ENCODE peak calls at places on chromosome 10, in six cellular contexts. F is A549, G is GM12878, X is endothelial cell of umbilical vein, Z is K562, O is HepG2. A is an unnamed sample.

GRCh38 chr10:27564381-27564780 is 60.3 kb downstream of the RAB18 start:
- DNase-seq in G (no peak), Z (no peak), X (no peak), F (no peak), O (no peak), A (no peak)

GRCh38 chr10:11743461-11744338 is 1.5 kb downstream of the ECHDC3 start:
- DNase-seq in F (no peak), Z (no peak), G (no peak), X (no peak), O (no peak), A (no peak)

GRCh38 chr10:103757531-103758293 is 97.7 kb downstream of the SH3PXD2A start:
- DNase-seq in F (peak; percentile 65), O (no peak), Z (peak; percentile 14), G (no peak), X (peak; percentile 80), A (peak; percentile 95)

GRCh38 chr10:114102253-114102652 is 58.6 kb downstream of the ADRB1 start:
- DNase-seq in G (no peak), Z (no peak), X (no peak), F (no peak), O (no peak), A (peak; percentile 75)

GRCh38 chr10:14459670-14460069 is 128.9 kb upstream of the FRMD4A start:
- DNase-seq in X (peak; percentile 64), Z (no peak), F (no peak), O (no peak), G (no peak), A (no peak)

GRCh38 chr10:51092402-51092801 is 18.1 kb downstream of the PRKG1 start:
- DNase-seq in F (no peak), O (no peak), X (no peak), Z (no peak), G (no peak), A (no peak)

GRCh38 chr10:13272164-13272571 is 27.7 kb downstream of the PHYH start:
- DNase-seq in X (no peak), G (no peak), F (no peak), O (peak; percentile 21), Z (no peak), A (no peak)

GRCh38 chr10:124654686-124655085 is 89.5 kb downstream of the FAM53B start:
- DNase-seq in O (no peak), X (no peak), Z (no peak), G (no peak), F (no peak), A (no peak)

GRCh38 chr10:103367379-103367781 is 396 bp upstream of the TAF5 start:
- DNase-seq in F (peak; percentile 16), G (no peak), Z (no peak), X (no peak), O (no peak), A (no peak)

GRCh38 chr10:131856441-131857094 is 44.2 kb upstream of the PPP2R2D start:
- DNase-seq in Z (no peak), O (no peak), F (no peak), X (no peak), G (no peak), A (no peak)

GRCh38 chr10:17616403-17617030 is 657 bp downstream of the HACD1 start:
- DNase-seq in F (peak; percentile 59), X (peak; percentile 44), O (peak; percentile 64), G (no peak), Z (peak; percentile 81), A (peak; percentile 76)

GRCh38 chr10:86085686-86086085 is 280.9 kb downstream of the GRID1 start:
- DNase-seq in F (no peak), O (no peak), Z (no peak), G (no peak), X (no peak), A (no peak)

GRCh38 chr10:95260397-95260881 is 30.4 kb downstream of the PDLIM1 start:
- DNase-seq in O (peak; percentile 84), F (peak; percentile 62), G (no peak), X (peak; percentile 37), Z (peak; percentile 42), A (no peak)

GRCh38 chr10:7181416-7181815 is 229.4 kb downstream of the SFMBT2 start:
- DNase-seq in O (no peak), X (no peak), G (no peak), F (no peak), Z (no peak), A (no peak)

GRCh38 chr10:47291682-47292081 is 8.3 kb upstream of the GDF10 start:
- DNase-seq in F (no peak), X (no peak), G (no peak), Z (no peak), O (no peak), A (no peak)

GRCh38 chr10:32377458-32378370 is 30.8 kb upstream of the EPC1 start:
- DNase-seq in G (no peak), Z (peak; percentile 65), O (peak; percentile 37), F (no peak), X (peak; percentile 79), A (peak; percentile 53)

GRCh38 chr10:110420401-110421193 is 77.1 kb upstream of the DUSP5 start:
- DNase-seq in G (no peak), Z (no peak), F (no peak), O (no peak), X (peak; percentile 81), A (no peak)

GRCh38 chr10:114208351-114208750 is 29.2 kb downstream of the TDRD1 start:
- DNase-seq in X (no peak), G (no peak), F (no peak), Z (no peak), O (no peak), A (no peak)

GRCh38 chr10:68829952-68830351 is 2.6 kb downstream of the STOX1 start:
- DNase-seq in X (no peak), F (no peak), O (no peak), Z (no peak), G (no peak), A (no peak)

GRCh38 chr10:110431659-110432058 is 66.0 kb upstream of the DUSP5 start:
- DNase-seq in F (no peak), G (no peak), O (no peak), X (no peak), Z (no peak), A (no peak)

GRCh38 chr10:56057860-56058259 is 303.2 kb downstream of the ZWINT start:
- DNase-seq in Z (no peak), O (no peak), X (no peak), G (no peak), F (no peak), A (no peak)
- TF ChIP-seq MYC in Z (no peak), O (no peak), X (no peak), G (no peak), F (no peak), A (no peak)

DNA sequence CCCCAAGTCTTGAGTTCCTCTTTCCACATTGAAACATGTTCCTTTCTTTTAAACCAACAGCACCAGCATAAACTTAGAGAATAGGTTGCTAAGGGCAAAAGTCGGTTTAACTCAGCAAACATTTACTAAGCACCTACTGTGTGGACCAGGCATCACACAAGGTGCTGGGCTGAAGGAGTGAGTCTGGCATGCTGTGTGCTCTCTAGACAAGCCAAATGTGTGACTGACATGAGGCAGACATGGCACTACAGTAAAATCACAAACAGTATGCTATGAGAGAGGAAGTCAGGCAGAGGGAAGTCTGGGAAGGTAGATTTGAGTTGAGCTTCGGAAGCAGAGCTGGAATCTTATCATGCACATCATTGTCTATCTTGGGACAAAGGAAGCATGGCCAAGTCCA is 10.9 kb upstream of the RASSF4 start:
- DNase-seq in G (no peak), Z (no peak), O (no peak), X (no peak), F (no peak), A (no peak)
- TF ChIP-seq MYC in G (no peak), Z (no peak), O (no peak), X (no peak), F (no peak), A (no peak)

GRCh38 chr10:79593377-79593776 is 17.4 kb upstream of the SFTPA1 start:
- DNase-seq in G (no peak), Z (no peak), O (no peak), F (no peak), X (no peak), A (no peak)

GRCh38 chr10:79595510-79595909 is 15.2 kb upstream of the SFTPA1 start:
- DNase-seq in F (no peak), O (no peak), X (no peak), Z (no peak), G (no peak), A (no peak)
- TF ChIP-seq MYC in F (no peak), O (no peak), X (no peak), Z (no peak), G (no peak), A (no peak)

GRCh38 chr10:24046060-24046459 is 162.9 kb upstream of the KIAA1217 start:
- DNase-seq in X (no peak), O (no peak), Z (no peak), G (no peak), F (no peak), A (no peak)

GRCh38 chr10:24042884-24043283 is 166.1 kb upstream of the KIAA1217 start:
- DNase-seq in O (no peak), F (no peak), X (no peak), G (no peak), Z (no peak), A (no peak)

GRCh38 chr10:24039331-24039730 is 169.6 kb upstream of the KIAA1217 start:
- DNase-seq in F (no peak), O (no peak), X (no peak), G (no peak), Z (no peak), A (no peak)

GRCh38 chr10:24039897-24040296 is 169.0 kb upstream of the KIAA1217 start:
- DNase-seq in Z (no peak), F (no peak), X (no peak), O (no peak), G (no peak), A (no peak)

DNA sequence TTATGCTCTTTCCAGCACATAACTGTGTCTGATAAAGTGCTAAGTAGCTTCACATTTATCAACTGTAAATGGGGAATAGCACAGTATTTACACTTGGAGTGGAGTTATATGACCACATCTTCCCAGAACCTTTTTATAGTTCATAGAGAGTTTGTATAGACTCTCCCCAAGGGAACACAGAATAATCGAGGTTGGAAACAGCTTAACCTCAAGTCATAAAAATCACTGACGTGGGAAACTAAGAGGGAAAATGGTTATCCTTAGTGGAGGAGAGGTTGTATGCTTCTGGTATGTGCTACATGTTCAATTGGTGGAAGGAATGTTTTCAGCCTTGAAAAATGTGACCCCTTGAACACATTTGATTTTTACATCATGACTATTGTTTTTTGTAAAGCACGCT is 167.9 kb upstream of the KIAA1217 start:
- DNase-seq in X (no peak), F (no peak), G (no peak), O (no peak), Z (no peak), A (no peak)
- TF ChIP-seq MYC in X (no peak), F (no peak), G (no peak), O (no peak), Z (no peak), A (no peak)

DNA sequence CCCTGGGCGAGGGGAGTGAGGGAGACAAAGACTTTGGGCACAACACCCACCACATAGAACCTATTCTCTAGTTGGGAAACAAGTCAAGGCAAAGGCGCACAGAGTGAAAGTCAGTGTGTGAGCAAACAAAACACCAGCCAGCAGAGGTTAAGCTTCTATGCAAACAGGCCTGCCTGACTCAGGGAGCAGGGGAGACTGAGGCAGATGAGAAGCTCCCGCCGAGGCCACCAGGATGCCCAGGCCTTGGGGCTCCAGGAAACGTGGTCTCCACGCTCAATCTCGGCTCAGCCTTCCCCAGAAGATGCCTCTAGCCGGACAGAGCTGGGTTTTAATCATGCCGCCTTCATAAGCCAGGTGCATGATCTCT is 74.1 kb upstream of the KCNMA1 start:
- DNase-seq in Z (no peak), G (no peak), O (no peak), X (no peak), F (no peak), A (no peak)
- TF ChIP-seq MYC in Z (no peak), G (no peak), O (no peak), X (no peak), F (no peak), A (no peak)

GRCh38 chr10:77251297-77252013 is 386.2 kb downstream of the KCNMA1 start:
- DNase-seq in O (peak; percentile 8), X (peak; percentile 55), G (no peak), Z (peak; percentile 26), F (peak; percentile 63), A (peak; percentile 67)
- TF ChIP-seq MYC in O (no peak), X (no peak), G (no peak), Z (no peak), F (no peak), A (no peak)

A was measured in NB4.